ENCODE peak calls at places on chromosome 7, in seven cellular contexts. X, E, L, P, C, O and F are unnamed samples.

GRCh38 chr7:116218051-116218645 is 7.8 kb downstream of the TES start:
- DNase-seq in X (peak), E (no peak), P (no peak), C (no peak), O (peak), L (no peak), F (no peak)

GRCh38 chr7:77235280-77235679 is 35.7 kb upstream of the FGL2 start:
- DNase-seq in O (peak), L (no peak), P (no peak), X (no peak), E (no peak), C (no peak), F (no peak)

GRCh38 chr7:155835446-155836215 is 23.4 kb upstream of the SHH start:
- DNase-seq in P (no peak), E (no peak), O (no peak), C (no peak), L (no peak), X (no peak), F (no peak)

GRCh38 chr7:12207046-12207445 is 4.0 kb upstream of the TMEM106B start:
- DNase-seq in L (peak), X (no peak), P (no peak), C (no peak), E (no peak), O (no peak), F (no peak)

GRCh38 chr7:149830997-149831729 is 7.0 kb upstream of the ZNF862 start:
- DNase-seq in C (no peak), E (no peak), X (no peak), P (no peak), L (no peak), O (no peak), F (no peak)

GRCh38 chr7:150356265-150356897 is 12.2 kb upstream of the REPIN1 start:
- DNase-seq in C (no peak), E (no peak), L (no peak), O (peak), X (no peak), P (no peak), F (peak)

GRCh38 chr7:5620459-5620881 is 161.0 kb downstream of the RNF216 start:
- DNase-seq in E (no peak), O (no peak), P (no peak), C (no peak), L (no peak), X (no peak), F (no peak)

GRCh38 chr7:123788584-123788983 is 39.8 kb upstream of the WASL start:
- DNase-seq in C (no peak), L (no peak), X (no peak), E (no peak), P (no peak), O (no peak), F (no peak)

GRCh38 chr7:138173548-138173947 is 97.3 kb downstream of the AKR1D1 start:
- DNase-seq in O (no peak), C (no peak), P (no peak), E (no peak), X (no peak), L (no peak), F (no peak)

GRCh38 chr7:74362262-74362661 is 73.1 kb downstream of the CLIP2 start:
- DNase-seq in L (no peak), P (no peak), X (no peak), O (no peak), E (no peak), C (no peak), F (no peak)

GRCh38 chr7:2175514-2175913 is 57.2 kb downstream of the MAD1L1 start:
- DNase-seq in X (peak), O (peak), L (peak), E (no peak), P (no peak), C (no peak), F (no peak)

GRCh38 chr7:116271980-116272886 is 61.9 kb downstream of the TES start:
- DNase-seq in P (no peak), L (peak), X (peak), O (peak), E (no peak), C (no peak), F (no peak)

GRCh38 chr7:84547326-84547725 is 352.7 kb upstream of the SEMA3A start:
- DNase-seq in P (no peak), E (no peak), X (no peak), C (no peak), L (no peak), O (no peak), F (no peak)

GRCh38 chr7:116169060-116169459 is 41.3 kb upstream of the TES start:
- DNase-seq in P (no peak), L (no peak), E (no peak), X (peak), O (peak), C (no peak), F (no peak)

GRCh38 chr7:117098457-117098856 is 145.2 kb downstream of the ST7 start:
- DNase-seq in E (no peak), X (no peak), C (no peak), P (no peak), O (peak), L (no peak), F (no peak)

GRCh38 chr7:41940760-41941343 is 238.0 kb upstream of the INHBA start:
- DNase-seq in L (peak), O (peak), E (peak), C (peak), X (peak), P (no peak), F (peak)

GRCh38 chr7:116214921-116215320 is 4.6 kb downstream of the TES start:
- DNase-seq in L (no peak), E (no peak), P (no peak), O (no peak), C (no peak), X (no peak), F (no peak)

GRCh38 chr7:47726047-47726726 is 144.3 kb upstream of the TNS3 start:
- DNase-seq in C (no peak), P (no peak), O (no peak), E (no peak), L (no peak), X (no peak), F (no peak)

GRCh38 chr7:1300206-1300605 is 67.5 kb downstream of the UNCX start:
- DNase-seq in P (peak), L (no peak), O (no peak), E (no peak), X (no peak), C (no peak), F (no peak)

GRCh38 chr7:73850212-73850611 is 7.9 kb upstream of the METTL27 start:
- DNase-seq in O (no peak), E (no peak), X (no peak), P (peak), C (no peak), L (no peak), F (no peak)

GRCh38 chr7:126302639-126303038 is 950.1 kb downstream of the GRM8 start:
- DNase-seq in C (no peak), P (no peak), O (no peak), L (no peak), X (no peak), E (no peak), F (no peak)
- TF ChIP-seq CTCF in C (no peak), P (no peak), O (no peak), L (no peak), X (no peak), E (no peak), F (no peak)

GRCh38 chr7:70951271-70951962 is 180.5 kb upstream of the GALNT17 start:
- DNase-seq in C (no peak), P (no peak), X (no peak), L (no peak), O (no peak), E (no peak), F (no peak)
- TF ChIP-seq CTCF in C (no peak), P (no peak), X (no peak), L (no peak), O (no peak), E (no peak), F (no peak)

DNA sequence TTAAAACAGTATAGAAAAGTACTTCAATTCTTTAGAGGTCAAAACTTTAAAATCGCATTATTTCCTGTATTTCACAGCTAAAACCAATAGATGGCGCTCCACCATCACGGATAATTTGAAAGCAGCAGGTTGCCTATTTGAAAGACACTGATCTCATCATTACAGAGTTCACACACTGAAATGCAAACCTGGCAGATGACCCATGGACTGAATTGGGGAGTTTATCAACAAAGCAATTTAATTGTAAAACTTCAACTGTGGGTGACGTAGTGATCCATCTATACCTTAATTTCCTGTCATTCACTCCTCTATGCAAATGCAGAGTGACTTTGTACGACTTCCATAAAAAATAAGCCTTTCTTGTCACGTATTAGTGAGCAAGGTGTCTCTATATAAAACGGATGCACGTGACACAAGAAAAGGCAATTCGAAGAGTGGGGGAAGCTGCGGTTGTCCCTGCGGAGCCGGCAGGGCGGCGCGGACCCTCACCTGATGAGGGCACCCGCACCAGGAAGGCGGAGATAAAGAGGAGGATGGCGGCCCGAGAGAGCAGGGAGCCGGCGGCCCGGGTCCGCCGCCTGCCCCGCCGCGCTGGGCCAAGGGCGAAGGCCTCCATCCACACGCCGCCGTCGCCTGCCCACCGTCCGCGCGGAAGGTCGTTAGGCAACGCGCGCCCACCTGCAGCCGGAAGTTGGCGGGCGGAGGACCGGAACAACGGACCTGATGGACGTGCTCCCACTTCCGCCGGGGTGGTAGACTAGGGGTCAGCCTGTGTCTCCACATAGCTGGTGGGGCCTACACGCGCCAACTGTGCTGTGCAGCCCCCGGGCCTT is at the start of gene ZPBP:
- DNase-seq in P (peak), X (peak), E (peak), O (peak), L (peak), C (peak), F (peak)
- TF ChIP-seq CTCF in P (peak), X (peak), E (peak), O (peak), L (peak), C (peak), F (peak)

DNA sequence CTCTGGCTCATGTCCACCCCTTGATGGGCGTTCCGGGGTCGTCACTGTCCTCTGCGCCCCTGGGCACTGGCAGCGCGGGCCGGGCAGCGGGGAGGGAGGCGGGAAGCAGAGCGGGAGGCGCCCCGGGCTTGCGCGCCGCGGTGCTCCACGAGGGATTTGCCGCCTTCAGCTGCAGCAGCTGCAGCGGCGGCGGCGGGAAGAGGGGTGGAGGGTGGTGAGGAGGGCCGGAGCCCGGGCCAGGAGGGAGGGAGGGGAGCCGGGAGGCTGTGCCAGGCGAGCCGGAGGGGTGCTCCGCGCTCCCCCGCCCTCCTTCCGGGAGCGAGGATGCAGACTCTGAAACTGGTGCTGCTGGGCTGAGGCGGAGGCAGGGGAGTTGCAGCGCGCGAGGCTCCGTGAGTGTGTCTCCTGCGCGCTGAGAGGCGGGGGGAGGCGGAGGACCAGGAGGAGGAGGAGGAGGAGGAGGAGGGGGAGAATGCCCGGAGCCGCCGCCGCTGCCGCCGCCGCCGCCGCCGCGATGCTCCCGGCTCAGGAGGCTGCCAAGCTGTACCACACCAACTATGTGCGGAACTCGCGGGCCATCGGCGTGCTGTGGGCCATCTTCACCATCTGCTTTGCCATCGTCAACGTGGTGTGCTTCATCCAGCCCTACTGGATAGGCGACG is at the start of gene LHFPL3:
- DNase-seq in C (no peak), O (no peak), L (peak), E (no peak), P (peak), X (no peak), F (peak)
- TF ChIP-seq CTCF in C (no peak), O (no peak), L (no peak), E (no peak), P (no peak), X (no peak), F (no peak)

GRCh38 chr7:55288070-55288824 is 76.9 kb upstream of the LANCL2 start:
- DNase-seq in C (no peak), O (peak), E (no peak), X (no peak), P (no peak), L (no peak), F (no peak)
- TF ChIP-seq CTCF in C (no peak), O (no peak), E (no peak), X (no peak), P (no peak), L (no peak), F (no peak)

DNA sequence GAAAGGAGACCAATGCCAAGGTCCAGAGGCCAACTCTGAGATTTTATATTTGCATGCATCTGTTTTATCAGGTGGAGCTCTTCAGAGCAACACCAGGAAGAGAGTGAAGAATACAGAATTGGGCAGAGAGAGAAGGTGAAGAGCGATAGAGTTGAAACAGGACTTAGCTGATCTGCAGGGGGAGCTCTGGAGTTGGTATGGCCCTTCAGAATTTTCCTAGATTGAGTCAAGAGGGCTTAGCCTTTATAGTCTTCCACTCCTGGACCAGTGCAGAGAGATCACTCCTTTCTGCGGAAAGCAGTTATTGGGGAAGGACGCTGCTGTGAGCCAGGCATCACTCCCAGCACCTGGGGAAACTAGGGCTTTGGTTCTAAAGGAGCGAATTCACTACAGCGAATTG is 105.0 kb upstream of the DGKB start:
- DNase-seq in E (no peak), L (no peak), P (no peak), X (peak), C (no peak), O (peak), F (no peak)
- TF ChIP-seq CTCF in E (no peak), L (no peak), P (no peak), X (peak), C (peak), O (peak), F (no peak)

GRCh38 chr7:122416316-122416925 is 111.9 kb upstream of the FEZF1 start:
- DNase-seq in L (no peak), E (no peak), O (no peak), P (no peak), C (no peak), X (no peak), F (no peak)

GRCh38 chr7:122413339-122413738 is 108.8 kb upstream of the FEZF1 start:
- DNase-seq in X (no peak), E (no peak), C (no peak), O (no peak), P (no peak), L (no peak), F (no peak)

GRCh38 chr7:122412886-122413285 is 108.3 kb upstream of the FEZF1 start:
- DNase-seq in P (no peak), C (no peak), X (no peak), E (no peak), L (peak), O (peak), F (no peak)

GRCh38 chr7:122412441-122412840 is 107.9 kb upstream of the FEZF1 start:
- DNase-seq in L (no peak), X (no peak), P (no peak), E (no peak), C (no peak), O (no peak), F (no peak)

GRCh38 chr7:122415510-122415909 is 111.0 kb upstream of the FEZF1 start:
- DNase-seq in X (no peak), L (no peak), C (no peak), O (no peak), P (no peak), E (no peak), F (no peak)
- TF ChIP-seq CTCF in X (no peak), L (no peak), C (no peak), O (no peak), P (no peak), E (no peak), F (no peak)

GRCh38 chr7:136870799-136871487 is 2.5 kb downstream of the CHRM2 start:
- DNase-seq in L (no peak), C (no peak), O (no peak), P (peak), E (no peak), X (no peak), F (no peak)
- TF ChIP-seq CTCF in L (no peak), C (no peak), O (no peak), P (no peak), E (no peak), X (no peak), F (no peak)

DNA sequence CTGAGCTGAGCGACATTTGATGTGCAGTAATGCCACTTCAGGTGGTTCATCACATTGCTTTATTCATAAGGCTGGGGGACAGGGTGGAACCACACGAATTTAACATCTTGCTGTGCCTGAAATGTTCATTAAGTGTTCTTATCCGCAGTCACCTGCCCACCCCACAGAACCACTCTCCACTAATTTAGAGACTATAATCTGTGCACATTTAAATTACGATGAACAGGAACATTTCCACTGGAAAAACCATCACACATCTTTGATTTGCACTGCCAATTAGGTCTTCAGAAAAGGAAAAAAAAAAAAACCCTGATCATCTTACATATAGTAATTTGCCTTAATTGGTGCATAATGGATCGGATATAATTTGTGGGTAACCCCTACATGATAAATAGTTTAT is 2.3 kb downstream of the CDCA7L start:
- DNase-seq in C (no peak), X (no peak), L (no peak), O (no peak), E (no peak), P (no peak), F (no peak)
- TF ChIP-seq CTCF in C (no peak), X (no peak), L (no peak), O (no peak), E (no peak), P (no peak), F (no peak)